ENCODE peak calls at places on chromosome 17, in seven cellular contexts. One of them, this sample, is unnamed.

GRCh38 chr17:8576895-8577294 is 53.6 kb downstream of the MYH10 start:
- DNase-seq in heart right ventricle: no peak
- DNase-seq in NCI-H1048: no peak
- DNase-seq in NCI-H1930: no peak
- DNase-seq in AG08395: no peak
- DNase-seq in trophoblast cell: no peak
- DNase-seq in coronary artery: no peak
- DNase-seq in this sample: no peak

GRCh38 chr17:6452471-6453266 is 8.4 kb downstream of the PIMREG start:
- DNase-seq in heart right ventricle: no peak
- DNase-seq in NCI-H1048: no peak
- DNase-seq in NCI-H1930: no peak
- DNase-seq in AG08395: no peak
- DNase-seq in trophoblast cell: no peak
- DNase-seq in coronary artery: no peak
- DNase-seq in this sample: no peak

GRCh38 chr17:56834380-56835258 is 668 bp downstream of the DGKE start:
- DNase-seq in heart right ventricle: peak
- DNase-seq in NCI-H1048: no peak
- DNase-seq in NCI-H1930: peak
- DNase-seq in AG08395: peak
- DNase-seq in trophoblast cell: peak
- DNase-seq in coronary artery: no peak
- DNase-seq in this sample: no peak

GRCh38 chr17:48103379-48103715 is 2.1 kb upstream of the CBX1 start:
- DNase-seq in heart right ventricle: no peak
- DNase-seq in NCI-H1048: no peak
- DNase-seq in NCI-H1930: no peak
- DNase-seq in AG08395: no peak
- DNase-seq in trophoblast cell: no peak
- DNase-seq in coronary artery: no peak
- DNase-seq in this sample: no peak

GRCh38 chr17:17231621-17232302 is 5.2 kb downstream of the FLCN start:
- DNase-seq in heart right ventricle: no peak
- DNase-seq in NCI-H1048: no peak
- DNase-seq in NCI-H1930: no peak
- DNase-seq in AG08395: no peak
- DNase-seq in trophoblast cell: no peak
- DNase-seq in coronary artery: no peak
- DNase-seq in this sample: no peak

GRCh38 chr17:79340771-79341528 is 266.3 kb downstream of the ENGASE start:
- DNase-seq in heart right ventricle: no peak
- DNase-seq in NCI-H1048: no peak
- DNase-seq in NCI-H1930: no peak
- DNase-seq in AG08395: no peak
- DNase-seq in trophoblast cell: no peak
- DNase-seq in coronary artery: no peak
- DNase-seq in this sample: no peak

GRCh38 chr17:1495265-1495664 is 2.8 kb upstream of the MYO1C start:
- DNase-seq in heart right ventricle: peak
- DNase-seq in NCI-H1048: no peak
- DNase-seq in NCI-H1930: no peak
- DNase-seq in AG08395: peak
- DNase-seq in trophoblast cell: no peak
- DNase-seq in coronary artery: peak
- DNase-seq in this sample: no peak

GRCh38 chr17:72136692-72137550 is 16.1 kb downstream of the SOX9 start:
- DNase-seq in heart right ventricle: no peak
- DNase-seq in NCI-H1048: no peak
- DNase-seq in NCI-H1930: no peak
- DNase-seq in AG08395: peak
- DNase-seq in trophoblast cell: no peak
- DNase-seq in coronary artery: no peak
- DNase-seq in this sample: no peak

GRCh38 chr17:55487727-55488436 is 23.4 kb downstream of the SMIM36 start:
- DNase-seq in heart right ventricle: no peak
- DNase-seq in NCI-H1048: no peak
- DNase-seq in NCI-H1930: no peak
- DNase-seq in AG08395: no peak
- DNase-seq in trophoblast cell: no peak
- DNase-seq in coronary artery: no peak
- DNase-seq in this sample: no peak

GRCh38 chr17:82228278-82228841 is 482 bp upstream of the SLC16A3 start:
- DNase-seq in heart right ventricle: peak
- DNase-seq in NCI-H1048: no peak
- DNase-seq in NCI-H1930: no peak
- DNase-seq in AG08395: no peak
- DNase-seq in trophoblast cell: no peak
- DNase-seq in coronary artery: no peak
- DNase-seq in this sample: no peak

GRCh38 chr17:46783031-46783593 is 35.4 kb downstream of the WNT3 start:
- DNase-seq in heart right ventricle: no peak
- DNase-seq in NCI-H1048: no peak
- DNase-seq in NCI-H1930: no peak
- DNase-seq in AG08395: no peak
- DNase-seq in trophoblast cell: no peak
- DNase-seq in coronary artery: no peak
- DNase-seq in this sample: no peak

GRCh38 chr17:27318633-27319032 is 24.7 kb downstream of the WSB1 start:
- DNase-seq in heart right ventricle: no peak
- DNase-seq in NCI-H1048: no peak
- DNase-seq in NCI-H1930: no peak
- DNase-seq in AG08395: no peak
- DNase-seq in trophoblast cell: no peak
- DNase-seq in coronary artery: peak
- DNase-seq in this sample: no peak

GRCh38 chr17:58324409-58325288 is 3.9 kb downstream of the TSPOAP1 start:
- DNase-seq in heart right ventricle: peak
- DNase-seq in NCI-H1048: peak
- DNase-seq in NCI-H1930: peak
- DNase-seq in AG08395: peak
- DNase-seq in trophoblast cell: no peak
- DNase-seq in coronary artery: no peak
- DNase-seq in this sample: no peak

GRCh38 chr17:63189930-63190329 is 223.9 kb downstream of the TANC2 start:
- DNase-seq in heart right ventricle: no peak
- DNase-seq in NCI-H1048: no peak
- DNase-seq in NCI-H1930: no peak
- DNase-seq in AG08395: no peak
- DNase-seq in trophoblast cell: peak
- DNase-seq in coronary artery: no peak
- DNase-seq in this sample: no peak

GRCh38 chr17:61129876-61130275 is 269.8 kb upstream of the TBX2 start:
- DNase-seq in heart right ventricle: no peak
- DNase-seq in NCI-H1048: no peak
- DNase-seq in NCI-H1930: no peak
- DNase-seq in AG08395: peak
- DNase-seq in trophoblast cell: no peak
- DNase-seq in coronary artery: no peak
- DNase-seq in this sample: no peak

GRCh38 chr17:77872199-77872598 is 86.3 kb upstream of the TNRC6C start:
- DNase-seq in heart right ventricle: no peak
- DNase-seq in NCI-H1048: no peak
- DNase-seq in NCI-H1930: no peak
- DNase-seq in AG08395: no peak
- DNase-seq in trophoblast cell: no peak
- DNase-seq in coronary artery: no peak
- DNase-seq in this sample: no peak

GRCh38 chr17:13460646-13461045 is 141.1 kb downstream of the HS3ST3A1 start:
- DNase-seq in heart right ventricle: no peak
- DNase-seq in NCI-H1048: no peak
- DNase-seq in NCI-H1930: no peak
- DNase-seq in AG08395: no peak
- DNase-seq in trophoblast cell: no peak
- DNase-seq in coronary artery: no peak
- DNase-seq in this sample: no peak

GRCh38 chr17:55348749-55349354 is 72.8 kb downstream of the MMD start:
- DNase-seq in heart right ventricle: peak
- DNase-seq in NCI-H1048: no peak
- DNase-seq in NCI-H1930: peak
- DNase-seq in AG08395: peak
- DNase-seq in trophoblast cell: peak
- DNase-seq in coronary artery: no peak
- DNase-seq in this sample: no peak

GRCh38 chr17:55093358-55093757 is 124.8 kb downstream of the STXBP4 start:
- DNase-seq in heart right ventricle: no peak
- DNase-seq in NCI-H1048: no peak
- DNase-seq in NCI-H1930: no peak
- DNase-seq in AG08395: no peak
- DNase-seq in trophoblast cell: no peak
- DNase-seq in coronary artery: no peak
- DNase-seq in this sample: no peak